ENCODE peak calls at places on chromosomes 5 and 9, in ten cellular contexts. C, G, X, B, V, O, K, Y, H and S are unnamed samples.

GRCh38 chr9:107112707-107113243 is 170.3 kb upstream of the RAD23B start:
- DNase-seq in C (no peak), G (no peak), X (no peak), B (peak), V (no peak), O (no peak), K (no peak), Y (no peak), H (no peak), S (no peak)

GRCh38 chr5:117209479-117209878 is 634.9 kb upstream of the SEMA6A start:
- DNase-seq in C (no peak), G (no peak), X (no peak), B (no peak), V (no peak), O (no peak), K (no peak), Y (no peak), H (no peak), S (no peak)

GRCh38 chr5:132103969-132104391 is 30.4 kb downstream of the CSF2 start:
- DNase-seq in C (no peak), G (no peak), X (no peak), B (peak), V (no peak), O (peak), K (no peak), Y (no peak), H (no peak), S (no peak)

GRCh38 chr9:71685988-71686387 is 82.3 kb downstream of the CEMIP2 start:
- DNase-seq in C (no peak), G (no peak), X (no peak), B (no peak), V (no peak), O (no peak), K (no peak), Y (no peak), H (no peak), S (no peak)

GRCh38 chr5:151739939-151740335 is 18.5 kb downstream of the ATOX1 start:
- DNase-seq in C (peak), G (no peak), X (peak), B (no peak), V (no peak), O (peak), K (no peak), Y (peak), H (peak), S (no peak)

GRCh38 chr9:14315754-14316573 is 2.0 kb upstream of the NFIB start:
- DNase-seq in C (no peak), G (no peak), X (no peak), B (no peak), V (no peak), O (no peak), K (no peak), Y (no peak), H (peak), S (peak)

GRCh38 chr5:59759600-59760357 is 133.7 kb downstream of the PDE4D start:
- DNase-seq in C (peak), G (no peak), X (peak), B (no peak), V (no peak), O (peak), K (no peak), Y (no peak), H (peak), S (no peak)

GRCh38 chr5:13536921-13537320 is 407.6 kb downstream of the DNAH5 start:
- DNase-seq in C (no peak), G (no peak), X (peak), B (no peak), V (no peak), O (peak), K (no peak), Y (peak), H (no peak), S (no peak)

GRCh38 chr5:8538813-8539212 is 669.9 kb downstream of the MTRR start:
- DNase-seq in C (no peak), G (no peak), X (no peak), B (no peak), V (no peak), O (no peak), K (no peak), Y (no peak), H (no peak), S (no peak)

GRCh38 chr5:75441560-75441959 is 69.9 kb downstream of the CERT1 start:
- DNase-seq in C (no peak), G (no peak), X (no peak), B (no peak), V (no peak), O (no peak), K (no peak), Y (no peak), H (no peak), S (no peak)

GRCh38 chr9:134957165-134957944 is 39.6 kb upstream of the FCN1 start:
- DNase-seq in C (no peak), G (no peak), X (no peak), B (no peak), V (no peak), O (no peak), K (no peak), Y (no peak), H (no peak), S (no peak)

GRCh38 chr5:157541452-157542118 is 34.0 kb downstream of the ADAM19 start:
- DNase-seq in C (peak), G (peak), X (no peak), B (no peak), V (no peak), O (no peak), K (no peak), Y (no peak), H (peak), S (no peak)

GRCh38 chr9:125960631-125961030 is 213.5 kb downstream of the PBX3 start:
- DNase-seq in C (no peak), G (no peak), X (no peak), B (no peak), V (no peak), O (no peak), K (no peak), Y (no peak), H (no peak), S (no peak)

GRCh38 chr5:73039082-73039481 is 81.3 kb upstream of the TMEM171 start:
- DNase-seq in C (peak), G (no peak), X (no peak), B (no peak), V (no peak), O (peak), K (no peak), Y (no peak), H (peak), S (peak)

GRCh38 chr5:55510523-55510880 is 24.3 kb downstream of the PLPP1 start:
- DNase-seq in C (no peak), G (no peak), X (no peak), B (no peak), V (no peak), O (no peak), K (no peak), Y (no peak), H (no peak), S (no peak)

GRCh38 chr5:78509145-78509865 is 139.3 kb downstream of the LHFPL2 start:
- DNase-seq in C (no peak), G (no peak), X (no peak), B (no peak), V (peak), O (no peak), K (no peak), Y (no peak), H (no peak), S (no peak)

GRCh38 chr9:75071530-75072122 is 16.3 kb downstream of the NMRK1 start:
- DNase-seq in C (peak), G (no peak), X (peak), B (peak), V (no peak), O (peak), K (peak), Y (no peak), H (no peak), S (peak)

GRCh38 chr9:121367651-121368510 is 2.2 kb downstream of the STOM start:
- DNase-seq in C (no peak), G (no peak), X (no peak), B (no peak), V (no peak), O (no peak), K (no peak), Y (no peak), H (no peak), S (no peak)

GRCh38 chr9:107142896-107143603 is 140.0 kb upstream of the RAD23B start:
- DNase-seq in C (no peak), G (no peak), X (peak), B (no peak), V (no peak), O (no peak), K (no peak), Y (no peak), H (no peak), S (no peak)

GRCh38 chr5:4977421-4977820 is 162.7 kb upstream of the ADAMTS16 start:
- DNase-seq in C (no peak), G (no peak), X (no peak), B (no peak), V (no peak), O (no peak), K (no peak), Y (no peak), H (no peak), S (no peak)

GRCh38 chr5:175214152-175214551 is 229.8 kb downstream of the DRD1 start:
- DNase-seq in C (peak), G (no peak), X (peak), B (no peak), V (no peak), O (peak), K (no peak), Y (peak), H (peak), S (no peak)

GRCh38 chr5:135069895-135070657 is 36.0 kb upstream of the PITX1 start:
- DNase-seq in C (no peak), G (no peak), X (no peak), B (no peak), V (no peak), O (no peak), K (no peak), Y (no peak), H (no peak), S (no peak)

GRCh38 chr5:65925601-65926275 is 637 bp upstream of the ERBIN start:
- DNase-seq in C (peak), G (peak), X (peak), B (peak), V (peak), O (peak), K (peak), Y (peak), H (peak), S (peak)

GRCh38 chr9:38043931-38044623 is 24.9 kb downstream of the SHB start:
- DNase-seq in C (no peak), G (no peak), X (peak), B (no peak), V (no peak), O (no peak), K (no peak), Y (no peak), H (no peak), S (peak)

GRCh38 chr5:139138790-139139189 is 59.4 kb downstream of the SIL1 start:
- DNase-seq in C (peak), G (no peak), X (peak), B (no peak), V (no peak), O (peak), K (no peak), Y (no peak), H (peak), S (peak)